ENCODE peak calls at places on chromosomes 7 and 10, in four cellular contexts. K is upper lobe of left lung, F is prostate gland, Z is body of pancreas. G is an unnamed sample.

GRCh38 chr7:106681815-106682495 is 21.0 kb upstream of the CCDC71L start:
- DNase-seq in F (no peak), K (no peak), Z (no peak), G (no peak)

GRCh38 chr10:116947838-116948529 is 57.0 kb downstream of the SHTN1 start:
- DNase-seq in K (no peak), F (no peak), Z (no peak), G (no peak)

GRCh38 chr7:139745330-139746143 is 32.3 kb downstream of the HIPK2 start:
- DNase-seq in Z (no peak), F (no peak), K (no peak), G (peak)

GRCh38 chr7:99109108-99110051 is 34.5 kb downstream of the SMURF1 start:
- DNase-seq in K (no peak), F (no peak), Z (no peak), G (no peak)

GRCh38 chr10:21194510-21194993 is 297.4 kb upstream of the NEBL start:
- DNase-seq in Z (no peak), F (peak), K (peak), G (no peak)

GRCh38 chr10:13053794-13054462 is 46.0 kb upstream of the OPTN start:
- DNase-seq in Z (no peak), K (no peak), F (peak), G (no peak)

GRCh38 chr7:99562832-99563231 is 4.4 kb downstream of the ZNF655 start:
- DNase-seq in F (no peak), Z (no peak), K (no peak), G (no peak)

GRCh38 chr10:73586583-73586984 is 4.6 kb downstream of the USP54 start:
- DNase-seq in K (no peak), F (peak), Z (peak), G (peak)

GRCh38 chr10:112389147-112389822 is 15.4 kb downstream of the ACSL5 start:
- DNase-seq in K (peak), F (no peak), Z (no peak), G (no peak)

GRCh38 chr10:95517536-95518454 is 43.4 kb downstream of the SORBS1 start:
- DNase-seq in K (no peak), Z (peak), F (no peak), G (no peak)

GRCh38 chr7:19915596-19915995 is 142.2 kb upstream of the TMEM196 start:
- DNase-seq in K (no peak), F (no peak), Z (no peak), G (no peak)

GRCh38 chr7:98400538-98401427 is at the start of gene BAIAP2L1:
- DNase-seq in F (peak), K (peak), Z (peak), G (peak)

GRCh38 chr7:159094030-159094740 is 50.5 kb downstream of the VIPR2 start:
- DNase-seq in F (no peak), Z (no peak), K (no peak), G (no peak)

GRCh38 chr10:60480865-60481563 is 91.3 kb upstream of the ANK3 start:
- DNase-seq in K (peak), Z (peak), F (peak), G (peak)

GRCh38 chr7:30688718-30689221 is 6.5 kb upstream of the CRHR2 start:
- DNase-seq in K (no peak), F (no peak), Z (peak), G (no peak)

GRCh38 chr7:121278120-121279021 is 50.4 kb upstream of the WNT16 start:
- DNase-seq in K (no peak), F (no peak), Z (no peak), G (no peak)

GRCh38 chr7:73983437-73984164 is 44.4 kb upstream of the ELN start:
- DNase-seq in F (no peak), Z (no peak), K (no peak), G (peak)

GRCh38 chr10:1109795-1110673 is 53.8 kb downstream of the WDR37 start:
- DNase-seq in F (peak), Z (peak), K (no peak), G (peak)

GRCh38 chr7:18866359-18867036 is 250.9 kb downstream of the TWIST1 start:
- DNase-seq in K (peak), Z (peak), F (no peak), G (no peak)

GRCh38 chr10:34539533-34540315 is 275.4 kb downstream of the PARD3 start:
- DNase-seq in Z (no peak), F (no peak), K (peak), G (peak)

GRCh38 chr10:59362184-59362966 is at the start of gene FAM13C:
- DNase-seq in Z (peak), K (peak), F (peak), G (peak)

GRCh38 chr10:78194539-78195402 is 161.1 kb downstream of the RPS24 start:
- DNase-seq in F (no peak), K (no peak), Z (no peak), G (no peak)

GRCh38 chr7:51472017-51472296 is 155.3 kb upstream of the COBL start:
- DNase-seq in F (no peak), K (no peak), Z (no peak), G (no peak)

GRCh38 chr10:118581340-118581739 is 14.1 kb downstream of the PRLHR start:
- DNase-seq in Z (no peak), F (no peak), K (no peak), G (no peak)
- TF ChIP-seq CTCF in Z (no peak), F (no peak), K (no peak), G (no peak)

DNA sequence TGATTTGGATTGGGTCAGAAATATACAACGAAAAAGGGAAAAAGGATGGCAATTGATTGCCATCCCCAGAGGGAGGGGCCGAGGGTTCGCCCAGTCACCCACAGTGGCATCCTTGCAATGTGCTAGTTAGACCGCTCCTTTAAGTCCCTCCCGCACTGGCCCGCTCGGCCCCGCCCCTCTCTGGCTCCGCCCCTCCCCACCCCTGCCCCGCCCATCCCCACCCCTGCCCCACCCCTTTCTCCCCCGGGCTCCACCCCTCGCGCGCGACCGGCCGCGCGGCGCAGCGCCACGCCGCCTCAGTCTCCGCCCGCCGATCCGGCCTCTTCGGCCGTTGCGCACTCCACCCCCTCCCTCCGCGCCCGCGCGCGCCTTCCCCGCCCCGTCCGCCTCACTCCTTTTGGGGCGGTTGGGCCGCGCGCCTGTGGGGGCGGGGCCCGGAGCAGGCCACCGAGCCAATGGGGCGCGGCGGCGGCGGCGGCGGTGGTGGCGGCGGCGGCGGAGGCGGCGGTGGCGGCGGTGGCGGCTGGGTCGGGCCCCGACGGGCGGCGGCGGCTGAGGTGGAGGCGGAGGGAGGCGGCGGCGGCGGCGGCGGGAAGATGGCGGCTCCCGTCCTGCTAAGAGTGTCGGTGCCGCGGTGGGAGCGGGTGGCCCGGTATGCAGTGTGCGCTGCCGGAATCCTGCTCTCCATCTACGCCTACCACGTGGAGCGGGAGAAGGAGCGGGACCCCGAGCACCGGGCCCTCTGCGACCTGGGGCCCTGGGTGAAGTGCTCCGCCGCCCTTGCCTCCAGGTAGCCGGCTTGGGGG is at the start of gene VKORC1L1:
- DNase-seq in Z (peak), K (peak), F (peak), G (peak)
- TF ChIP-seq POLR2A in Z (peak), K (no peak), F (peak), G (no peak)

DNA sequence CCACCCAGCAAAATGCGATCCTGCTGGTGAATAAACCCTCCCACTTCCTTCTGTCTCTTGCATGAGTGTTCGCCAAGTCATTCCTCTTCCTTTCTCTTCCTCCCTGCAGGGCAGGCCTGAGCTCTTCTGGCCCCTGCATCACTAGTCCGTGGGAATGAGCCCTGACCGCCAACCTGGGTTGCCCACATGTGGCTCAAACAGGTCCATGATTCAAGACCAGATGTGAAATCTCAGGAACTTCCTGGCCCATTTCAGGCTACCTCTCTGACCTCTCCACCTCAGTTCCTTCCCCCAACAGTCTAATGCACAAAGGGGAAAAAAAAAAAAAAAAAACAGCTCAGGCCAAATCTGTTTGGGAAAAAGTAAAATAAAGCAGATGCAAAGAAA is 5.4 kb upstream of the YWHAG start:
- DNase-seq in K (peak), Z (no peak), F (no peak), G (no peak)
- H3K4me3 ChIP-seq in K (no peak), Z (no peak), F (no peak), G (no peak)

DNA sequence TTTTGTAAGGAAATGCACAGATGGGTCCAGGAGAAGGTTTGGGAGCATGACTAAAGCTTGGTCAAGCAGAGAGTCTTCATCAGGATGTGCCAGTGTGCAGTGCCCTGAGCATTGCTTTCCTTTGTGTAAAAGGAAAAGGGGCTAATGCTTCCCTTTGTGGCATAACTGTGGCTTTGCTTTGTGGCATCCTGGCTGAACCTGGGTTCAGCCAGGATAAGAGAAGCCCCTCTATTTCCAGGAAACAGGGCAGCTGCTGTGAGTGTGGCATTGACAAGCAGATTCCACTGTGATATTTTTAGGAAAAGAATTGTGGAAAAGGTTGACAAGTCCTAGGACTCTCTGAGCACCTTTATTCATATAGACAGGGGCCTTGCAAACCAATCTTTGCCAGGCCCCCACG is 193.4 kb upstream of the CXCL12 start:
- DNase-seq in F (no peak), K (no peak), Z (no peak), G (no peak)
- TF ChIP-seq CTCF in F (no peak), K (no peak), Z (no peak), G (no peak)

DNA sequence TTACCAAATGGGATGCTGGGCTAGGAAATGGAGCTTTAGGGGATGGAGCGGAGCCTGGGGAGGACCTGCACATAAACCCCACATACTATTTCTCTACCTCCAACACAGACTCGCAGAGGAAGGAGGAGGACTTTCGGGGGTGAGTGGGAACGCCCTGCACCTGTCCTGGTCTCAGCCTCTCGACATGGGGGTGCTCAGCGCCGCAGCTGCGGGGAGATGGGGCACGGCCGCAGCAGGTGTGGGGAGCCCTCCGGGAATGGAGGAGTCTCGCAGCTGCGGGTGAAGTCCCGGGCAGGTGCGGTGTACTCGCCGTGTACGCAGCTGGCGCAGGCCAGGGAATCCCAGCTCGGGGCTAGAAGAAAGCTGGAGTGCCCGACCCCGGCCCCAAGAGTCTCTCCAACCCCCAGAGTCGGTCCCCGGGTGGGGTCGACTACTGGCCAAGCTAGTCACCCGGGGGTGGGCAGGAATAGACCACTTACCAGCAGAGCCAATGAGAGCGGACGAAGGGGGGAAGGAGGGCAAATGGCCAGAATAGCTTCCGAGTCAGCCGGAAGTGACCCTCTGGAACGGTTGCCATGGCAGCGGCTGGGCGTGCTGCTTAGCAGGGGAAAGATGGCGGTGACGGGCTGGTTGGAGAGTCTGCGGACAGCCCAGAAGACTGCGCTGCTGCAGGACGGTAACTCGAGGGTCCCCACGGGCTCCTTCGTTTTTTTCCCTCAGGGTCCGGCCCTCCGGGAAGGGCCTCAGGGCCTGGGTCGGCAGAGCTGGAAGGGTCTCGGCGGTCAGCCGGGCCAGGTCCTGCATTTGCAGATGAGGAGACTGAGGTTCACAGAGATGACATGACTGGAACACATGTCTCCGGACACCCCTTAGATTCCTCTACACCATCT is at the start of the genes DPCD and POLL:
- DNase-seq in F (peak), K (peak), Z (peak), G (peak)
- TF ChIP-seq POLR2A in F (no peak), K (no peak), Z (peak), G (no peak)

GRCh38 chr10:84076047-84076388 is 63.3 kb upstream of the GHITM start:
- DNase-seq in F (no peak), K (no peak), Z (no peak), G (no peak)
- H3K4me3 ChIP-seq in F (no peak), K (no peak), Z (no peak), G (no peak)

GRCh38 chr7:92880212-92881090 is 44.1 kb upstream of the CDK6 start:
- DNase-seq in Z (no peak), F (no peak), K (no peak), G (no peak)
- TF ChIP-seq CTCF in Z (no peak), F (peak), K (no peak), G (no peak)

GRCh38 chr7:148699024-148699771 is 495 bp downstream of the CUL1 start:
- DNase-seq in Z (peak), K (peak), F (peak), G (peak)

GRCh38 chr7:148699772-148700629 is 1.3 kb downstream of the CUL1 start:
- DNase-seq in Z (no peak), K (no peak), F (no peak), G (no peak)

GRCh38 chr7:148697256-148697841 is 1.4 kb upstream of the CUL1 start:
- DNase-seq in K (peak), F (peak), Z (no peak), G (peak)

GRCh38 chr7:148697950-148698396 is 730 bp upstream of the CUL1 start:
- DNase-seq in F (peak), Z (no peak), K (no peak), G (peak)

DNA sequence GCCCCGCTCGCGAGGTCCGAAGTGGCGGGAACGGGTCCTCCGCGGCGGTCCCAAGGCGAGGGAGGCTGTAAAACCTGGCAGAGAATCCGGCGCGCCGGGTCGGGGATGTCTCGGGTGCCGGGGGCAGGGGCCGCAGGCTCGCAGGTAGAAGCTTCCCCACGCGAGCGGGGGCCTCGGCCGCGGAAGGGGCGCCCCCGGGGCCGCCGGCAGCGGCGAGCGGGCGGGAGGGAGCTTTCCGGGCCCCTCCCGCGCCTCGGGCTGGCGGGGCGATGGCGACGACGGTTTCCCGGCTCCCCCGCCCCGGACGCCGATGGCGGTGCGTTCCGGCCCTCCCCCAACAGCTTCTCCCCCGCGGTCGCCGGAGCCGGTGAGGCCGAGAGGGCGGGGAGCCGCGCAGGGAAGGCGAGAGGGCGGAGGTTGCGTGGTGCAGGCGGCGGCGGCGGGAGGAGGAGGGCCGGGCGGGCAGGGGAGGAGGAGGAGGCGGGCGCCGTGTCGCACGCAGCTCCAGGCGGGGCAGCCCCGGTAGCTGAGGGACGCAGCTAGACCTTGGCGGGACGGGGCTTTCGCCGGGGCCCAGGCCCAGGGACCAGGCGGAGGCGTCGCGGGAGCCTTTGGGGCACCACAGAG is at the start of gene CUL1:
- DNase-seq in Z (peak), K (peak), F (peak), G (peak)
- TF ChIP-seq POLR2A in Z (peak), K (no peak), F (peak), G (no peak)